ENCODE peak calls at places on chromosomes 4 and X, in six cellular contexts. H, P, C, Z, R and D are unnamed samples.

GRCh38 chrX:79466636-79467035 is 99.5 kb upstream of the ITM2A start:
- DNase-seq in H (no peak), P (no peak), C (no peak), Z (no peak), R (no peak), D (no peak)

GRCh38 chr4:56049428-56050212 is 100.9 kb downstream of the CEP135 start:
- DNase-seq in H (peak), P (peak), C (peak), Z (peak), R (no peak), D (no peak)

GRCh38 chr4:93658443-93658842 is 170.1 kb upstream of the ATOH1 start:
- DNase-seq in H (no peak), P (no peak), C (no peak), Z (no peak), R (no peak), D (no peak)

GRCh38 chr4:181835348-181835747 is 407.9 kb upstream of the TENM3 start:
- DNase-seq in H (no peak), P (no peak), C (no peak), Z (no peak), R (no peak), D (no peak)

GRCh38 chr4:83686166-83686565 is 150.3 kb downstream of the GPAT3 start:
- DNase-seq in H (no peak), P (no peak), C (no peak), Z (no peak), R (no peak), D (no peak)

GRCh38 chr4:3317011-3317655 is 24.3 kb downstream of the RGS12 start:
- DNase-seq in H (no peak), P (no peak), C (no peak), Z (no peak), R (no peak), D (no peak)

GRCh38 chrX:55109304-55109703 is 20.5 kb downstream of the PAGE2 start:
- DNase-seq in H (no peak), P (no peak), C (no peak), Z (no peak), R (no peak), D (no peak)

GRCh38 chrX:152108527-152108926 is 29.9 kb downstream of the MAGEA10 start:
- DNase-seq in H (no peak), P (no peak), C (no peak), Z (no peak), R (no peak), D (no peak)

GRCh38 chrX:136115909-136116297 is 31.4 kb upstream of the FHL1 start:
- DNase-seq in H (no peak), P (no peak), C (no peak), Z (no peak), R (no peak), D (no peak)

GRCh38 chr4:147060171-147060931 is 114.7 kb upstream of the TTC29 start:
- DNase-seq in H (no peak), P (no peak), C (no peak), Z (no peak), R (no peak), D (no peak)

GRCh38 chrX:130896816-130897508 is 6.0 kb downstream of the ENOX2 start:
- DNase-seq in H (no peak), P (no peak), C (no peak), Z (no peak), R (no peak), D (no peak)

GRCh38 chrX:130896026-130896425 is 7.0 kb downstream of the ENOX2 start:
- DNase-seq in H (no peak), P (no peak), C (no peak), Z (no peak), R (no peak), D (no peak)

GRCh38 chrX:130895299-130895698 is 7.7 kb downstream of the ENOX2 start:
- DNase-seq in H (no peak), P (no peak), C (no peak), Z (no peak), R (no peak), D (no peak)

DNA sequence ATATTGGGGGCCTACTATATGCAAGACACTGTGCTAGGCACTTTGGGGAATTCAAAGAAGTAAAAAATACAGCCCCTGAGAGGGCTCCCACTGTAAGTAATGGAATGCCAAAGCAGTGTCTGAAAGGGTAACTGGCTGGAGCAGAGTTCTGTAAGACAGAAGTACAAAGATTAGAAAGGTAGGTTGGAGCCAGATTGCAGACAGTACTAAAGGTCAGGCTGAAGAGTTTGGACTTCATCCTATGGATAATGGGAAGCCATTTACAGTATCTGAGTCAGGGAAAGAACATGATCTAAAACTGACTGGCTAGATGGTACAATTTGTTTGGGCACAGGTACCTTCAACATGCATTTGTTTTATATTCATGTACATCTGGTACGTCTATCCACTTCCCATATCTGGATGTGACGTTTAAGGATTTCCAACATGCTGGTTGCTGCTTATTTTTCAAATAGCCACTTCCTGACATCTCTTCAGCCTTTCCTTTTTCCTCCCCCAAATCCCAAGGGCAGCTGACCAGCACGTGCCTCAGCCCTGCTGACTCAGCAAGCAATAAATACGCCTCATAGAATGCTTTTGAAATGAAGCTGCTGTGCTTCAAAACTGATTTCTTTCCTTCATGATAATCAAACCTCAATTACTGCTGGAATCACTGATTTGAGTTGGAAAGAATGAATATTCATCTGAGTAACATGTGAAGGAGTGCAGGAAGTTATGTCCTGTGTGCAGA is 9.5 kb downstream of the ENOX2 start:
- DNase-seq in H (no peak), P (no peak), C (no peak), Z (no peak), R (no peak), D (no peak)
- TF ChIP-seq CREB1 in H (no peak), P (no peak), C (no peak), Z (no peak), R (no peak), D (no peak)

GRCh38 chrX:4249401-4249800 is 536.0 kb upstream of the PRKX start:
- DNase-seq in H (no peak), P (no peak), C (no peak), Z (no peak), R (no peak), D (no peak)
- TF ChIP-seq CREB1 in H (no peak), P (no peak), C (no peak), Z (no peak), R (no peak), D (no peak)

GRCh38 chrX:24759786-24760185 is 66.1 kb downstream of the POLA1 start:
- DNase-seq in H (no peak), P (no peak), C (no peak), Z (no peak), R (no peak), D (no peak)

GRCh38 chrX:24760601-24761000 is 66.9 kb downstream of the POLA1 start:
- DNase-seq in H (no peak), P (no peak), C (no peak), Z (no peak), R (no peak), D (no peak)

GRCh38 chrX:24763989-24764388 is 70.3 kb downstream of the POLA1 start:
- DNase-seq in H (no peak), P (no peak), C (no peak), Z (no peak), R (no peak), D (no peak)

DNA sequence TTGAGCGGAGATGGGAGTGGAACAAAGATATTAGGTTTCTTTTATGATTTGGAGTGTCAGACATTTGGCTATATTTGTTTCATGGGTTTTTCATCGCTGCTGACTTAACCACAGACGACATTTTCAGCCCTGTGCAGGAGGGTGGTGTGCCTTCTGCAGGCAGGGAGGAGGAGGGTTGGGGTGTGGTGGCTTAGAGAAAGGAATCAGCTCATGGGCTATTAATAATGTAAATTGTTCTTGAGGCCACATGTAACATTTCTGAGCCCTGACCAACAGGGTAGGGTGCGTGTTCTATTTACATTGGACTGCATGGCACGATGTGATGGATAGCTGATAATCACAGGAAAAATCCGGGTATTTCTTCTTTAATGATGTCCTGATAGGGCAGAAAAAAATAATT is 67.6 kb downstream of the POLA1 start:
- DNase-seq in H (no peak), P (no peak), C (no peak), Z (no peak), R (no peak), D (no peak)
- TF ChIP-seq CREB1 in H (no peak), P (no peak), C (no peak), Z (no peak), R (no peak), D (no peak)

GRCh38 chrX:58025979-58026378 is 115.7 kb upstream of the ZXDA start:
- DNase-seq in H (peak), P (peak), C (peak), Z (peak), R (peak), D (no peak)
- TF ChIP-seq CREB1 in H (no peak), P (no peak), C (no peak), Z (no peak), R (no peak), D (no peak)

DNA sequence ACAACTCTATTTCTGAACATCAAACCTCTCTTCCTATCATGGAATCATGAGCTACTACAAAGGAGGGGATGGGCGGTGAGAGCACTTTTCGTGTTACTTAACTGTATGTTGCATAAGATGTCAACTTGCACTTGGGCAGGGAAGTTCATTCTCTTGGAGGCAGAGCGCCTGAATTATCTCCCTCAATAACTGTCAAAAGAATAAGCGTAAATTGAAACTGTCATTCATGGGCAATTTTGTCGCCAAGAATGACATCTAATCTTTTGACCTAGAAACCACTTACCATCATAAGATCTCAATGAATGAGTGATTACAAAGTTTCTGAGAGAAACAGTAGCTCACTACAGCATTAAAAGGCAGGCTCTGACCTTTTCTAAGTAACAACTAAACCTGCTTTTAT is 23.5 kb upstream of the USP26 start:
- DNase-seq in H (no peak), P (no peak), C (no peak), Z (no peak), R (no peak), D (no peak)
- TF ChIP-seq CREB1 in H (no peak), P (no peak), C (no peak), Z (no peak), R (no peak), D (no peak)

GRCh38 chr4:46392421-46392820 is 2.5 kb upstream of the GABRA2 start:
- DNase-seq in H (peak), P (no peak), C (no peak), Z (no peak), R (no peak), D (no peak)
- TF ChIP-seq CREB1 in H (no peak), P (no peak), C (no peak), Z (no peak), R (no peak), D (no peak)